ENCODE peak calls at places on chromosomes 12 and 14, in nine cellular contexts. One of them, this sample, is unnamed.

GRCh38 chr12:5259523-5259922 is 172.4 kb upstream of the NTF3 start:
- DNase-seq in fibroblast of the aortic adventitia: no peak
- DNase-seq in islet precursor cell: peak; percentile 61
- DNase-seq in left cardiac atrium: no peak
- DNase-seq in AG04450: no peak
- DNase-seq in stomach: no peak
- DNase-seq in pons: no peak
- DNase-seq in HEK293T: no peak
- DNase-seq in stimulated activated CD4-positive, alpha-beta T cell treated with anti-CD3 and anti-CD28 coated beads, Interleukin-1b, Interleukin-23, amount 100 ng/mL, for 4 hours: no peak
- DNase-seq in this sample: no peak

GRCh38 chr14:93072659-93073365 is 42.9 kb downstream of the ITPK1 start:
- DNase-seq in left cardiac atrium: no peak
- DNase-seq in stimulated activated CD4-positive, alpha-beta T cell treated with anti-CD3 and anti-CD28 coated beads, Interleukin-1b, Interleukin-23, amount 100 ng/mL, for 4 hours: no peak
- DNase-seq in AG04450: no peak
- DNase-seq in pons: no peak
- DNase-seq in HEK293T: no peak
- DNase-seq in fibroblast of the aortic adventitia: no peak
- DNase-seq in islet precursor cell: no peak
- DNase-seq in stomach: no peak
- DNase-seq in this sample: no peak

GRCh38 chr14:99659333-99659741 is 14.4 kb downstream of the HHIPL1 start:
- DNase-seq in AG04450: no peak
- DNase-seq in islet precursor cell: no peak
- DNase-seq in stimulated activated CD4-positive, alpha-beta T cell treated with anti-CD3 and anti-CD28 coated beads, Interleukin-1b, Interleukin-23, amount 100 ng/mL, for 4 hours: no peak
- DNase-seq in pons: no peak
- DNase-seq in fibroblast of the aortic adventitia: no peak
- DNase-seq in left cardiac atrium: no peak
- DNase-seq in HEK293T: no peak
- DNase-seq in stomach: no peak
- DNase-seq in this sample: no peak

GRCh38 chr12:92334552-92334951 is 188.9 kb upstream of the BTG1 start:
- DNase-seq in pons: no peak
- DNase-seq in AG04450: no peak
- DNase-seq in stomach: no peak
- DNase-seq in islet precursor cell: no peak
- DNase-seq in left cardiac atrium: no peak
- DNase-seq in fibroblast of the aortic adventitia: no peak
- DNase-seq in stimulated activated CD4-positive, alpha-beta T cell treated with anti-CD3 and anti-CD28 coated beads, Interleukin-1b, Interleukin-23, amount 100 ng/mL, for 4 hours: no peak
- DNase-seq in HEK293T: no peak
- DNase-seq in this sample: no peak

GRCh38 chr12:46186088-46186487 is 82.8 kb downstream of the SLC38A1 start:
- DNase-seq in HEK293T: no peak
- DNase-seq in pons: no peak
- DNase-seq in stomach: no peak
- DNase-seq in left cardiac atrium: no peak
- DNase-seq in stimulated activated CD4-positive, alpha-beta T cell treated with anti-CD3 and anti-CD28 coated beads, Interleukin-1b, Interleukin-23, amount 100 ng/mL, for 4 hours: no peak
- DNase-seq in fibroblast of the aortic adventitia: no peak
- DNase-seq in AG04450: no peak
- DNase-seq in islet precursor cell: no peak
- DNase-seq in this sample: no peak

GRCh38 chr14:55389330-55389729 is 22.3 kb downstream of the ATG14 start:
- DNase-seq in HEK293T: no peak
- DNase-seq in fibroblast of the aortic adventitia: peak; percentile 31
- DNase-seq in stomach: no peak
- DNase-seq in AG04450: peak; percentile 72
- DNase-seq in left cardiac atrium: no peak
- DNase-seq in stimulated activated CD4-positive, alpha-beta T cell treated with anti-CD3 and anti-CD28 coated beads, Interleukin-1b, Interleukin-23, amount 100 ng/mL, for 4 hours: no peak
- DNase-seq in islet precursor cell: no peak
- DNase-seq in pons: no peak
- DNase-seq in this sample: peak; percentile 53

GRCh38 chr12:25051583-25052190 is 102.8 kb upstream of the BCAT1 start:
- DNase-seq in stomach: no peak
- DNase-seq in HEK293T: no peak
- DNase-seq in islet precursor cell: no peak
- DNase-seq in pons: peak; percentile 22
- DNase-seq in stimulated activated CD4-positive, alpha-beta T cell treated with anti-CD3 and anti-CD28 coated beads, Interleukin-1b, Interleukin-23, amount 100 ng/mL, for 4 hours: peak; percentile 23
- DNase-seq in left cardiac atrium: no peak
- DNase-seq in AG04450: no peak
- DNase-seq in fibroblast of the aortic adventitia: no peak
- DNase-seq in this sample: no peak

GRCh38 chr12:12902036-12902435 is 10.7 kb downstream of the GPRC5A start:
- DNase-seq in stimulated activated CD4-positive, alpha-beta T cell treated with anti-CD3 and anti-CD28 coated beads, Interleukin-1b, Interleukin-23, amount 100 ng/mL, for 4 hours: no peak
- DNase-seq in AG04450: no peak
- DNase-seq in stomach: no peak
- DNase-seq in islet precursor cell: no peak
- DNase-seq in fibroblast of the aortic adventitia: peak; percentile 87
- DNase-seq in HEK293T: no peak
- DNase-seq in pons: no peak
- DNase-seq in left cardiac atrium: no peak
- DNase-seq in this sample: no peak

GRCh38 chr12:56190695-56191155 is 1.4 kb upstream of the SMARCC2 start:
- DNase-seq in fibroblast of the aortic adventitia: no peak
- DNase-seq in stomach: no peak
- DNase-seq in HEK293T: no peak
- DNase-seq in left cardiac atrium: no peak
- DNase-seq in islet precursor cell: no peak
- DNase-seq in AG04450: no peak
- DNase-seq in pons: peak; percentile 16
- DNase-seq in stimulated activated CD4-positive, alpha-beta T cell treated with anti-CD3 and anti-CD28 coated beads, Interleukin-1b, Interleukin-23, amount 100 ng/mL, for 4 hours: no peak
- DNase-seq in this sample: no peak

GRCh38 chr12:121326996-121327674 is 25.1 kb downstream of the ANAPC5 start:
- DNase-seq in left cardiac atrium: no peak
- DNase-seq in islet precursor cell: no peak
- DNase-seq in stimulated activated CD4-positive, alpha-beta T cell treated with anti-CD3 and anti-CD28 coated beads, Interleukin-1b, Interleukin-23, amount 100 ng/mL, for 4 hours: no peak
- DNase-seq in AG04450: no peak
- DNase-seq in fibroblast of the aortic adventitia: no peak
- DNase-seq in pons: peak; percentile 87
- DNase-seq in stomach: no peak
- DNase-seq in HEK293T: no peak
- DNase-seq in this sample: no peak

GRCh38 chr12:47990351-47991105 is 13.7 kb downstream of the COL2A1 start:
- DNase-seq in stomach: no peak
- DNase-seq in fibroblast of the aortic adventitia: peak; percentile 22
- DNase-seq in stimulated activated CD4-positive, alpha-beta T cell treated with anti-CD3 and anti-CD28 coated beads, Interleukin-1b, Interleukin-23, amount 100 ng/mL, for 4 hours: no peak
- DNase-seq in AG04450: no peak
- DNase-seq in islet precursor cell: no peak
- DNase-seq in pons: peak; percentile 15
- DNase-seq in HEK293T: no peak
- DNase-seq in left cardiac atrium: no peak
- DNase-seq in this sample: no peak

GRCh38 chr12:1369942-1370620 is 224.3 kb downstream of the FBXL14 start:
- DNase-seq in fibroblast of the aortic adventitia: no peak
- DNase-seq in HEK293T: no peak
- DNase-seq in stimulated activated CD4-positive, alpha-beta T cell treated with anti-CD3 and anti-CD28 coated beads, Interleukin-1b, Interleukin-23, amount 100 ng/mL, for 4 hours: no peak
- DNase-seq in left cardiac atrium: no peak
- DNase-seq in stomach: no peak
- DNase-seq in islet precursor cell: no peak
- DNase-seq in pons: no peak
- DNase-seq in AG04450: no peak
- DNase-seq in this sample: no peak

GRCh38 chr12:11765817-11766794 is 116.6 kb downstream of the ETV6 start:
- DNase-seq in stomach: no peak
- DNase-seq in fibroblast of the aortic adventitia: peak; percentile 95
- DNase-seq in AG04450: peak; percentile 46
- DNase-seq in pons: peak; percentile 79
- DNase-seq in islet precursor cell: peak; percentile 72
- DNase-seq in left cardiac atrium: peak; percentile 25
- DNase-seq in stimulated activated CD4-positive, alpha-beta T cell treated with anti-CD3 and anti-CD28 coated beads, Interleukin-1b, Interleukin-23, amount 100 ng/mL, for 4 hours: peak; percentile 55
- DNase-seq in HEK293T: no peak
- DNase-seq in this sample: no peak

GRCh38 chr12:104677441-104678089 is 220.8 kb downstream of the CHST11 start:
- DNase-seq in HEK293T: no peak
- DNase-seq in stomach: peak; percentile 67
- DNase-seq in stimulated activated CD4-positive, alpha-beta T cell treated with anti-CD3 and anti-CD28 coated beads, Interleukin-1b, Interleukin-23, amount 100 ng/mL, for 4 hours: no peak
- DNase-seq in AG04450: no peak
- DNase-seq in pons: no peak
- DNase-seq in islet precursor cell: peak; percentile 85
- DNase-seq in fibroblast of the aortic adventitia: no peak
- DNase-seq in left cardiac atrium: no peak
- DNase-seq in this sample: no peak

GRCh38 chr14:51367600-51367931 is 127.5 kb downstream of the TMX1 start:
- DNase-seq in HEK293T: no peak
- DNase-seq in pons: peak; percentile 4
- DNase-seq in stimulated activated CD4-positive, alpha-beta T cell treated with anti-CD3 and anti-CD28 coated beads, Interleukin-1b, Interleukin-23, amount 100 ng/mL, for 4 hours: no peak
- DNase-seq in islet precursor cell: no peak
- DNase-seq in fibroblast of the aortic adventitia: peak; percentile 89
- DNase-seq in stomach: no peak
- DNase-seq in AG04450: peak; percentile 23
- DNase-seq in left cardiac atrium: no peak
- DNase-seq in this sample: no peak

GRCh38 chr12:112418248-112418595 is 525 bp upstream of the PTPN11 start:
- DNase-seq in stomach: no peak
- DNase-seq in pons: no peak
- DNase-seq in fibroblast of the aortic adventitia: no peak
- DNase-seq in AG04450: no peak
- DNase-seq in HEK293T: no peak
- DNase-seq in stimulated activated CD4-positive, alpha-beta T cell treated with anti-CD3 and anti-CD28 coated beads, Interleukin-1b, Interleukin-23, amount 100 ng/mL, for 4 hours: no peak
- DNase-seq in islet precursor cell: no peak
- DNase-seq in left cardiac atrium: no peak
- DNase-seq in this sample: no peak

GRCh38 chr12:31518680-31519227 is 72.2 kb downstream of the DENND5B start:
- DNase-seq in left cardiac atrium: peak; percentile 49
- DNase-seq in islet precursor cell: peak; percentile 93
- DNase-seq in AG04450: peak; percentile 99
- DNase-seq in stimulated activated CD4-positive, alpha-beta T cell treated with anti-CD3 and anti-CD28 coated beads, Interleukin-1b, Interleukin-23, amount 100 ng/mL, for 4 hours: no peak
- DNase-seq in fibroblast of the aortic adventitia: peak; percentile 100
- DNase-seq in HEK293T: no peak
- DNase-seq in pons: peak; percentile 58
- DNase-seq in stomach: no peak
- DNase-seq in this sample: peak; percentile 96

GRCh38 chr14:100573757-100574641 is 13.2 kb downstream of the BEGAIN start:
- DNase-seq in stimulated activated CD4-positive, alpha-beta T cell treated with anti-CD3 and anti-CD28 coated beads, Interleukin-1b, Interleukin-23, amount 100 ng/mL, for 4 hours: no peak
- DNase-seq in fibroblast of the aortic adventitia: no peak
- DNase-seq in islet precursor cell: no peak
- DNase-seq in left cardiac atrium: no peak
- DNase-seq in pons: no peak
- DNase-seq in stomach: no peak
- DNase-seq in HEK293T: no peak
- DNase-seq in AG04450: no peak
- DNase-seq in this sample: no peak

GRCh38 chr12:110340706-110341105 is 59.7 kb downstream of the ATP2A2 start:
- DNase-seq in left cardiac atrium: no peak
- DNase-seq in fibroblast of the aortic adventitia: no peak
- DNase-seq in AG04450: no peak
- DNase-seq in HEK293T: no peak
- DNase-seq in pons: no peak
- DNase-seq in stomach: no peak
- DNase-seq in stimulated activated CD4-positive, alpha-beta T cell treated with anti-CD3 and anti-CD28 coated beads, Interleukin-1b, Interleukin-23, amount 100 ng/mL, for 4 hours: no peak
- DNase-seq in islet precursor cell: peak; percentile 46
- DNase-seq in this sample: no peak

GRCh38 chr14:103443106-103443505 is 57.9 kb downstream of the MARK3 start:
- DNase-seq in left cardiac atrium: no peak
- DNase-seq in HEK293T: no peak
- DNase-seq in stimulated activated CD4-positive, alpha-beta T cell treated with anti-CD3 and anti-CD28 coated beads, Interleukin-1b, Interleukin-23, amount 100 ng/mL, for 4 hours: no peak
- DNase-seq in AG04450: no peak
- DNase-seq in stomach: no peak
- DNase-seq in islet precursor cell: no peak
- DNase-seq in fibroblast of the aortic adventitia: no peak
- DNase-seq in pons: no peak
- DNase-seq in this sample: no peak

GRCh38 chr12:13241833-13242232 is 45.3 kb downstream of the EMP1 start:
- DNase-seq in islet precursor cell: peak; percentile 70
- DNase-seq in stomach: peak; percentile 27
- DNase-seq in HEK293T: no peak
- DNase-seq in stimulated activated CD4-positive, alpha-beta T cell treated with anti-CD3 and anti-CD28 coated beads, Interleukin-1b, Interleukin-23, amount 100 ng/mL, for 4 hours: no peak
- DNase-seq in left cardiac atrium: no peak
- DNase-seq in AG04450: no peak
- DNase-seq in fibroblast of the aortic adventitia: no peak
- DNase-seq in pons: no peak
- DNase-seq in this sample: no peak

GRCh38 chr14:91302391-91302790 is 57.9 kb upstream of the GPR68 start:
- DNase-seq in stimulated activated CD4-positive, alpha-beta T cell treated with anti-CD3 and anti-CD28 coated beads, Interleukin-1b, Interleukin-23, amount 100 ng/mL, for 4 hours: no peak
- DNase-seq in islet precursor cell: no peak
- DNase-seq in fibroblast of the aortic adventitia: no peak
- DNase-seq in stomach: no peak
- DNase-seq in HEK293T: no peak
- DNase-seq in pons: no peak
- DNase-seq in AG04450: no peak
- DNase-seq in left cardiac atrium: no peak
- DNase-seq in this sample: no peak

GRCh38 chr14:25431211-25432076 is 381.5 kb upstream of the STXBP6 start:
- DNase-seq in HEK293T: peak; percentile 44
- DNase-seq in islet precursor cell: peak; percentile 74
- DNase-seq in stomach: peak; percentile 32
- DNase-seq in left cardiac atrium: no peak
- DNase-seq in AG04450: no peak
- DNase-seq in fibroblast of the aortic adventitia: no peak
- DNase-seq in stimulated activated CD4-positive, alpha-beta T cell treated with anti-CD3 and anti-CD28 coated beads, Interleukin-1b, Interleukin-23, amount 100 ng/mL, for 4 hours: no peak
- DNase-seq in pons: peak; percentile 29
- DNase-seq in this sample: no peak